ENCODE peak calls at places on chromosomes 12 and 14, in seven cellular contexts. Y, D, A, J, E, W and K are unnamed samples.

GRCh38 chr14:94941311-94941710 is 171.4 kb upstream of the GSC start:
- DNase-seq in D (no peak), E (no peak), W (no peak), A (no peak), Y (no peak), J (no peak), K (no peak)

GRCh38 chr14:68403191-68403781 is 389.6 kb downstream of the ZFP36L1 start:
- DNase-seq in J (no peak), Y (no peak), A (peak), E (no peak), D (no peak), W (no peak), K (no peak)

GRCh38 chr14:75297417-75298040 is 18.9 kb downstream of the FOS start:
- DNase-seq in E (no peak), Y (no peak), D (no peak), J (no peak), A (no peak), W (no peak), K (no peak)

GRCh38 chr14:31842905-31843304 is 234.2 kb upstream of the ARHGAP5 start:
- DNase-seq in Y (no peak), J (no peak), W (no peak), D (no peak), E (no peak), A (peak), K (no peak)

GRCh38 chr14:75658957-75659356 is 1.7 kb downstream of the ERG28 start:
- DNase-seq in W (no peak), D (no peak), A (no peak), Y (no peak), E (no peak), J (no peak), K (no peak)

GRCh38 chr14:32711103-32711680 is 227.5 kb upstream of the NPAS3 start:
- DNase-seq in Y (peak), J (no peak), D (peak), A (peak), E (peak), W (no peak), K (no peak)

GRCh38 chr12:71694099-71694820 is 8.4 kb downstream of the TMEM19 start:
- DNase-seq in D (no peak), E (peak), J (no peak), A (no peak), W (no peak), Y (no peak), K (no peak)

GRCh38 chr14:68081489-68081888 is 261.9 kb downstream of the RAD51B start:
- DNase-seq in A (no peak), J (no peak), W (no peak), E (no peak), Y (no peak), D (no peak), K (no peak)

GRCh38 chr12:94686834-94687628 is 36.7 kb upstream of the TMCC3 start:
- DNase-seq in Y (no peak), J (no peak), W (no peak), A (no peak), D (no peak), E (no peak), K (no peak)

GRCh38 chr12:76784600-76785051 is 20.7 kb downstream of the ZDHHC17 start:
- DNase-seq in W (no peak), Y (no peak), J (no peak), D (no peak), A (peak), E (no peak), K (no peak)

GRCh38 chr12:21710944-21711343 is 53.3 kb upstream of the LDHB start:
- DNase-seq in W (no peak), A (no peak), D (no peak), Y (no peak), E (no peak), J (no peak), K (no peak)

GRCh38 chr12:6767301-6767591 is 1.1 kb downstream of the PTMS start:
- DNase-seq in A (no peak), W (no peak), E (peak), J (peak), Y (no peak), D (no peak), K (no peak)

GRCh38 chr12:6764011-6764828 is 1.9 kb upstream of the PTMS start:
- DNase-seq in J (peak), A (peak), D (peak), E (peak), Y (peak), W (peak), K (peak)

GRCh38 chr12:6765048-6765633 is 1.0 kb upstream of the PTMS start:
- DNase-seq in J (no peak), E (no peak), W (no peak), Y (no peak), D (no peak), A (no peak), K (no peak)

GRCh38 chr12:6766651-6767300 is 613 bp downstream of the PTMS start:
- DNase-seq in E (peak), W (peak), J (peak), A (peak), Y (peak), D (peak), K (peak)

GRCh38 chr12:6765634-6766581 is at the start of gene PTMS:
- DNase-seq in A (peak), Y (peak), D (peak), E (peak), W (peak), J (peak), K (peak)
- H3K27ac ChIP-seq in A (peak), Y (peak), D (no peak), E (peak), W (peak), J (peak), K (peak)

DNA sequence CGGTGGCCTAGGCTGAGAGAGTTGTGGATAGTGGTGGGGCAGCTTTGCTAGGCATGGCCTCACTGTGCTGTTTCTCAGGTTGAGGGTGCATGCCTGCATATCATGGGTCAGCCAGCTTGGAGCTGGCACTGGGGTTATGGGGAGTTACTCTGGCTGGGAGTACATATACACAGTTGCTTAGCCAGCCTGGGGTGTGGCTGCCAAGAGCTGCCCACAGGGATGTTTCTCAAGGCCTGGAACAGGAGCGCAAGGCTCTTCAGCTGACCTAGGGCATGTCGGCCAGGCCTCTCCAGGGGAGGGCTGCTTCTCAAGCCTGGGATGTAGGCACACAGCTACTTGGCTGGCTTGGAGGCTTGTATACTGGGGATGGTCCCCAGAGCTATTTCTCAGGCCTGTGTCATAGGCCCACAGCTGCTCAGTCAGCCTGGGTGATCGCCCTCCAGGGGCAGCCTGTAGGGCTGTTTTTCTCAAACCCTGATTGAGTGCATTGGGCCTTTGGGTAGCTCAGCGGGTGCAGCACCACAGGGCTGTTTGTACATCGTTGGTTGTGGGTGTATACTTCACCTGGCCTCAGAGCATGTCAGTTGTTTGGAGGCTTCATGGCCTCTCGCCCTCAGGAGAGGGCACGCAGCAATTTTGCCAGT is 114.9 kb downstream of the METTL25 start:
- DNase-seq in J (no peak), D (peak), A (no peak), Y (no peak), W (no peak), E (no peak), K (no peak)
- H3K27ac ChIP-seq in J (no peak), D (no peak), A (no peak), Y (no peak), W (no peak), E (no peak), K (no peak)

DNA sequence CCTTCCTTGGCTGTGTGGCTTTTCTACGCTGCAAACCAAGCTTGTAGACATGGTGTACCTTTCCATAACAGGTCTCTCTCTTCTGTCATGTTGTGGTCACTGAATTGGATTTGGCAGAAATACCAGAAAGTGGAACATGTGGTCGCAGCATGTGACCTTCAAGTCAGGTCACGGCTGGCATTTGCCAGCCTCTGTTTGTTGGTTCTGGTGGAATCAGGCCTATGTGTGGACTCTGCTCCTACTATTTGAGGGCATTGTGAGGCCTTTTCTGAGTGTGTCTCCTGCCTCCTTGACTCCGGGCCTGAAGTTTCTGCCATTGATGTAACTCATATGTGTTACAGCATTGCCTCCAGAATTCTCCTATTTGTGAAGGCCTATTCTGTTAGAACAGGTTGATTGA is 116.7 kb downstream of the CACNA1C start:
- DNase-seq in W (no peak), A (no peak), D (no peak), Y (peak), E (no peak), J (no peak), K (no peak)
- H3K27ac ChIP-seq in W (peak), A (no peak), D (no peak), Y (no peak), E (peak), J (peak), K (peak)

DNA sequence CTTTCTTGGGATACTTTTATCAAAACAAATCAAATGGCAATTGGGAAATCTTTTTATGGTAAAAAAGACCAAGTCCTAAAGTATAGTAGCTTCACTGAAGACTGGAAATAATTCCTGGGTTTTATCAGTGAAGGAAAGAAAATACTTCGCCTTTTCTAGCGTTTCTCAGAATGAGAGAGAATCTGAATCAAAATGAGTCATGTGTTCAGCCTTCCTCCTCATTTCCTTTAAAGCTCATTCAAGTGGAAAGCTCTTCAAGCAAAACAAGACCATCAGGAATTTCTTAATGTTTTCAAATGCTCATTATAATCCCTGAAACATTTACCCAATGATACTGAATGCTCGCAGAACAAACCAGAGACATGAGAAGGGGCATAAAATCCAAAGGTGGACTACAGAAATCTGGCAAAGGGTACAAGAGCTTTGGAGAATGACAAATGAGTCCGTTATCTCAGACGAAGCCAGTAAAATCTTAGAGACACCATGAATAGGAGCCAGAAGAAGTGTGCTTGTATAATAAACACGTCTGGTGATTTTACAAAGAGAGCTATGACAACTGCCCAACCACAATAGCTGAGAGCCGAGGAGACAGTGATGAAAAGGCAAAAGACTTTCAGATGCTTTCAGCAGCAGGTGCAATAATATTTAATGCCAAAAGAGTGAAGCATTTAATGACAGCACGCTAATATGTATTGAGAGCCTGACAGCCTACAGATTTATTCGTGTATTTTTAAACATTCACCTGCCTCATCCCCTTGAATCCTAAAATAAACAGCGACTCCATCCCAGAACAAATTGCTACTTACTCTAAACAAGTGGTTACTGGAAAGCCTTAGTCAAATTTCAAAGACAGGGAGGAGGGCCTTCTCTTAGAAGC is 19.1 kb downstream of the SPRING1 start:
- DNase-seq in A (peak), D (no peak), J (no peak), Y (no peak), E (no peak), W (no peak), K (no peak)
- H3K27ac ChIP-seq in A (peak), D (no peak), J (no peak), Y (no peak), E (no peak), W (peak), K (no peak)

GRCh38 chr12:47808574-47809380 is 10.9 kb downstream of the HDAC7 start:
- DNase-seq in W (no peak), J (peak), D (no peak), Y (no peak), E (no peak), A (no peak), K (no peak)
- H3K27ac ChIP-seq in W (peak), J (peak), D (no peak), Y (no peak), E (peak), A (peak), K (peak)

GRCh38 chr12:66719862-66720261 is 41.0 kb upstream of the GRIP1 start:
- DNase-seq in J (no peak), D (no peak), Y (no peak), E (no peak), W (no peak), A (no peak), K (no peak)
- H3K27ac ChIP-seq in J (no peak), D (no peak), Y (no peak), E (no peak), W (no peak), A (no peak), K (no peak)

DNA sequence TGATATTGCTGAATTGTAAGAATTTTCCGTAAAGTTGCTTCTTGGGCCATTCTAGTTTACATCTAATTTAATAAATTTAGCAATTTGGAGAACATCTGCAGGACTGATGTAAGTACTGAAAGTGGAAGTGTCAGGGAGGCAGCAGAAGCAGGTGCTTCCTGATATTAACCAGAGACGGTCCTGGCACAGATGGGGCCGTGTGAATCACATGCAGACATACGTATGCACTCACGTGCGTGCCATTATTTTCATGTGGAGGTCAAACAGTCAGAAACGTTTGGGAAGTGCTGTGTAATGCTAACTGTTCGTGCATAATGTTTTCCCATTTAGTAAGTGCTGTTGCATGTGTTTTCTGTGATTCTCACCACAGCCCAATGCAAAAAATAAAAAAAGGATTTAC is 87.8 kb upstream of the DYNC1H1 start:
- DNase-seq in Y (no peak), D (no peak), J (peak), E (peak), A (no peak), W (peak), K (no peak)
- H3K27ac ChIP-seq in Y (no peak), D (no peak), J (no peak), E (peak), A (no peak), W (peak), K (no peak)

GRCh38 chr12:50017653-50018052 is 7.6 kb downstream of the RACGAP1 start:
- DNase-seq in E (no peak), J (no peak), A (no peak), Y (no peak), W (no peak), D (no peak), K (no peak)
- H3K27ac ChIP-seq in E (peak), J (no peak), A (peak), Y (peak), W (peak), D (no peak), K (no peak)

GRCh38 chr12:117054279-117054678 is 44.9 kb downstream of the TESC start:
- DNase-seq in J (no peak), D (no peak), E (no peak), A (no peak), W (no peak), Y (no peak), K (no peak)
- H3K27ac ChIP-seq in J (no peak), D (no peak), E (no peak), A (no peak), W (peak), Y (no peak), K (no peak)